ENCODE peak calls at places on chromosomes 7 and 10, in eight cellular contexts. One of them, this sample, is unnamed.

GRCh38 chr7:136266457-136266856 is 289.3 kb upstream of the MTPN start:
- DNase-seq in GDM1: no peak
- DNase-seq in activated naive CD8-positive, alpha-beta T cell treated with anti-CD3 and anti-CD28 coated beads for 36 hours: no peak
- DNase-seq in GM12865: no peak
- DNase-seq in heart right ventricle: no peak
- DNase-seq in left ventricle myocardium superior: no peak
- DNase-seq in iris pigment epithelial cell: no peak
- DNase-seq in activated CD4-positive, alpha-beta T cell treated with anti-CD3 and anti-CD28 coated beads for 36 hours: no peak
- DNase-seq in this sample: no peak

GRCh38 chr7:1698951-1699350 is 28.9 kb downstream of the ELFN1 start:
- DNase-seq in iris pigment epithelial cell: no peak
- DNase-seq in GM12865: no peak
- DNase-seq in left ventricle myocardium superior: no peak
- DNase-seq in activated naive CD8-positive, alpha-beta T cell treated with anti-CD3 and anti-CD28 coated beads for 36 hours: no peak
- DNase-seq in activated CD4-positive, alpha-beta T cell treated with anti-CD3 and anti-CD28 coated beads for 36 hours: no peak
- DNase-seq in heart right ventricle: no peak
- DNase-seq in GDM1: no peak
- DNase-seq in this sample: no peak

GRCh38 chr7:3588341-3588740 is 287.3 kb downstream of the SDK1 start:
- DNase-seq in iris pigment epithelial cell: no peak
- DNase-seq in left ventricle myocardium superior: no peak
- DNase-seq in activated CD4-positive, alpha-beta T cell treated with anti-CD3 and anti-CD28 coated beads for 36 hours: no peak
- DNase-seq in activated naive CD8-positive, alpha-beta T cell treated with anti-CD3 and anti-CD28 coated beads for 36 hours: no peak
- DNase-seq in heart right ventricle: no peak
- DNase-seq in GDM1: no peak
- DNase-seq in GM12865: no peak
- DNase-seq in this sample: no peak

GRCh38 chr7:33743594-33743993 is 161.7 kb upstream of the BMPER start:
- DNase-seq in activated CD4-positive, alpha-beta T cell treated with anti-CD3 and anti-CD28 coated beads for 36 hours: no peak
- DNase-seq in GDM1: no peak
- DNase-seq in GM12865: no peak
- DNase-seq in heart right ventricle: no peak
- DNase-seq in left ventricle myocardium superior: no peak
- DNase-seq in activated naive CD8-positive, alpha-beta T cell treated with anti-CD3 and anti-CD28 coated beads for 36 hours: no peak
- DNase-seq in iris pigment epithelial cell: peak
- DNase-seq in this sample: no peak

GRCh38 chr10:132521466-132522102 is 16.0 kb upstream of the INPP5A start:
- DNase-seq in GM12865: no peak
- DNase-seq in heart right ventricle: peak
- DNase-seq in GDM1: no peak
- DNase-seq in activated CD4-positive, alpha-beta T cell treated with anti-CD3 and anti-CD28 coated beads for 36 hours: peak
- DNase-seq in activated naive CD8-positive, alpha-beta T cell treated with anti-CD3 and anti-CD28 coated beads for 36 hours: no peak
- DNase-seq in left ventricle myocardium superior: peak
- DNase-seq in iris pigment epithelial cell: no peak
- DNase-seq in this sample: peak

GRCh38 chr10:110105873-110106272 is 98.1 kb downstream of the ADD3 start:
- DNase-seq in GM12865: no peak
- DNase-seq in left ventricle myocardium superior: no peak
- DNase-seq in GDM1: no peak
- DNase-seq in iris pigment epithelial cell: no peak
- DNase-seq in activated naive CD8-positive, alpha-beta T cell treated with anti-CD3 and anti-CD28 coated beads for 36 hours: no peak
- DNase-seq in heart right ventricle: no peak
- DNase-seq in activated CD4-positive, alpha-beta T cell treated with anti-CD3 and anti-CD28 coated beads for 36 hours: no peak
- DNase-seq in this sample: no peak

GRCh38 chr7:39978252-39978934 is 28.3 kb downstream of the CDK13 start:
- DNase-seq in GM12865: no peak
- DNase-seq in GDM1: peak
- DNase-seq in heart right ventricle: no peak
- DNase-seq in left ventricle myocardium superior: no peak
- DNase-seq in activated CD4-positive, alpha-beta T cell treated with anti-CD3 and anti-CD28 coated beads for 36 hours: no peak
- DNase-seq in iris pigment epithelial cell: no peak
- DNase-seq in activated naive CD8-positive, alpha-beta T cell treated with anti-CD3 and anti-CD28 coated beads for 36 hours: no peak
- DNase-seq in this sample: no peak

GRCh38 chr7:128893251-128894100 is 17.0 kb downstream of the KCP start:
- DNase-seq in heart right ventricle: no peak
- DNase-seq in GDM1: no peak
- DNase-seq in GM12865: no peak
- DNase-seq in activated CD4-positive, alpha-beta T cell treated with anti-CD3 and anti-CD28 coated beads for 36 hours: no peak
- DNase-seq in left ventricle myocardium superior: no peak
- DNase-seq in activated naive CD8-positive, alpha-beta T cell treated with anti-CD3 and anti-CD28 coated beads for 36 hours: no peak
- DNase-seq in iris pigment epithelial cell: no peak
- DNase-seq in this sample: no peak

GRCh38 chr7:15801565-15801964 is 115.1 kb upstream of the MEOX2 start:
- DNase-seq in activated naive CD8-positive, alpha-beta T cell treated with anti-CD3 and anti-CD28 coated beads for 36 hours: no peak
- DNase-seq in GDM1: no peak
- DNase-seq in iris pigment epithelial cell: peak
- DNase-seq in GM12865: no peak
- DNase-seq in heart right ventricle: no peak
- DNase-seq in activated CD4-positive, alpha-beta T cell treated with anti-CD3 and anti-CD28 coated beads for 36 hours: no peak
- DNase-seq in left ventricle myocardium superior: no peak
- DNase-seq in this sample: no peak

GRCh38 chr10:109592391-109592790 is 330.9 kb downstream of the XPNPEP1 start:
- DNase-seq in iris pigment epithelial cell: no peak
- DNase-seq in GM12865: no peak
- DNase-seq in activated naive CD8-positive, alpha-beta T cell treated with anti-CD3 and anti-CD28 coated beads for 36 hours: no peak
- DNase-seq in GDM1: no peak
- DNase-seq in activated CD4-positive, alpha-beta T cell treated with anti-CD3 and anti-CD28 coated beads for 36 hours: no peak
- DNase-seq in left ventricle myocardium superior: no peak
- DNase-seq in heart right ventricle: no peak
- DNase-seq in this sample: no peak

GRCh38 chr7:80533287-80533686 is 21.4 kb upstream of the GNAT3 start:
- DNase-seq in GDM1: no peak
- DNase-seq in heart right ventricle: no peak
- DNase-seq in left ventricle myocardium superior: no peak
- DNase-seq in activated naive CD8-positive, alpha-beta T cell treated with anti-CD3 and anti-CD28 coated beads for 36 hours: no peak
- DNase-seq in activated CD4-positive, alpha-beta T cell treated with anti-CD3 and anti-CD28 coated beads for 36 hours: no peak
- DNase-seq in iris pigment epithelial cell: peak
- DNase-seq in GM12865: no peak
- DNase-seq in this sample: no peak

GRCh38 chr10:77989081-77989724 is 40.1 kb downstream of the POLR3A start:
- DNase-seq in GM12865: no peak
- DNase-seq in GDM1: no peak
- DNase-seq in activated naive CD8-positive, alpha-beta T cell treated with anti-CD3 and anti-CD28 coated beads for 36 hours: no peak
- DNase-seq in iris pigment epithelial cell: no peak
- DNase-seq in activated CD4-positive, alpha-beta T cell treated with anti-CD3 and anti-CD28 coated beads for 36 hours: peak
- DNase-seq in heart right ventricle: peak
- DNase-seq in left ventricle myocardium superior: peak
- DNase-seq in this sample: no peak